ENCODE peak calls at places on chromosomes 16 and 17, in nine cellular contexts. H is IMR-90; Y is CD8-positive, alpha-beta memory T cell; T is mammary epithelial cell; W is CD4-positive, alpha-beta memory T cell; C is cardiac muscle cell; K is heart left ventricle; F is A549; L is CD8-positive, alpha-beta T cell. B is an unnamed sample.

GRCh38 chr17:4944554-4945175 is 3.7 kb downstream of the PFN1 start:
- DNase-seq in H (no peak), Y (no peak), T (no peak), W (no peak), C (no peak), K (peak; percentile 57), F (no peak), L (no peak), B (no peak)

GRCh38 chr17:59627770-59628171 is 8.1 kb downstream of the CLTC start:
- DNase-seq in H (no peak), Y (no peak), T (no peak), W (no peak), C (no peak), K (no peak), F (no peak), L (no peak), B (no peak)

GRCh38 chr17:52790359-52790955 is 631.9 kb upstream of the CA10 start:
- DNase-seq in H (no peak), Y (no peak), T (no peak), W (no peak), C (peak; percentile 28), K (no peak), F (no peak), L (no peak), B (no peak)

GRCh38 chr17:10754109-10754508 is 24.3 kb upstream of the TMEM220 start:
- DNase-seq in H (peak; percentile 11), Y (no peak), T (no peak), W (no peak), C (peak; percentile 33), K (no peak), F (peak; percentile 72), L (no peak), B (peak; percentile 53)

GRCh38 chr16:87465306-87465705 is 27.5 kb downstream of the ZCCHC14 start:
- DNase-seq in H (peak; percentile 82), Y (no peak), T (peak; percentile 84), W (no peak), C (no peak), K (no peak), F (no peak), L (no peak), B (peak; percentile 70)

GRCh38 chr17:47072881-47073280 is 93.8 kb upstream of the RPRML start:
- DNase-seq in H (peak; percentile 33), Y (no peak), T (no peak), W (no peak), C (no peak), K (no peak), F (no peak), L (no peak), B (no peak)

GRCh38 chr17:1000597-1001490 is 3.9 kb downstream of the TIMM22 start:
- DNase-seq in H (peak; percentile 74), Y (no peak), T (no peak), W (no peak), C (peak; percentile 55), K (peak; percentile 58), F (no peak), L (no peak), B (no peak)

GRCh38 chr16:72924918-72925630 is 122.9 kb downstream of the ZFHX3 start:
- DNase-seq in H (no peak), Y (no peak), T (peak; percentile 49), W (no peak), C (no peak), K (no peak), F (no peak), L (no peak), B (no peak)

GRCh38 chr17:76500745-76501017 is 542 bp downstream of the RHBDF2 start:
- DNase-seq in H (no peak), Y (no peak), T (no peak), W (no peak), C (no peak), K (no peak), F (no peak), L (no peak), B (no peak)

GRCh38 chr17:76500074-76500744 is 1.0 kb downstream of the RHBDF2 start:
- DNase-seq in H (no peak), Y (no peak), T (peak; percentile 38), W (no peak), C (no peak), K (no peak), F (no peak), L (no peak), B (no peak)

GRCh38 chr17:76497979-76498885 is 3.0 kb downstream of the RHBDF2 start:
- DNase-seq in H (peak; percentile 93), Y (no peak), T (peak; percentile 93), W (no peak), C (peak; percentile 64), K (peak; percentile 90), F (peak; percentile 75), L (no peak), B (peak; percentile 60)

GRCh38 chr17:76497699-76497978 is 3.6 kb downstream of the RHBDF2 start:
- DNase-seq in H (no peak), Y (no peak), T (no peak), W (no peak), C (no peak), K (no peak), F (no peak), L (no peak), B (no peak)

DNA sequence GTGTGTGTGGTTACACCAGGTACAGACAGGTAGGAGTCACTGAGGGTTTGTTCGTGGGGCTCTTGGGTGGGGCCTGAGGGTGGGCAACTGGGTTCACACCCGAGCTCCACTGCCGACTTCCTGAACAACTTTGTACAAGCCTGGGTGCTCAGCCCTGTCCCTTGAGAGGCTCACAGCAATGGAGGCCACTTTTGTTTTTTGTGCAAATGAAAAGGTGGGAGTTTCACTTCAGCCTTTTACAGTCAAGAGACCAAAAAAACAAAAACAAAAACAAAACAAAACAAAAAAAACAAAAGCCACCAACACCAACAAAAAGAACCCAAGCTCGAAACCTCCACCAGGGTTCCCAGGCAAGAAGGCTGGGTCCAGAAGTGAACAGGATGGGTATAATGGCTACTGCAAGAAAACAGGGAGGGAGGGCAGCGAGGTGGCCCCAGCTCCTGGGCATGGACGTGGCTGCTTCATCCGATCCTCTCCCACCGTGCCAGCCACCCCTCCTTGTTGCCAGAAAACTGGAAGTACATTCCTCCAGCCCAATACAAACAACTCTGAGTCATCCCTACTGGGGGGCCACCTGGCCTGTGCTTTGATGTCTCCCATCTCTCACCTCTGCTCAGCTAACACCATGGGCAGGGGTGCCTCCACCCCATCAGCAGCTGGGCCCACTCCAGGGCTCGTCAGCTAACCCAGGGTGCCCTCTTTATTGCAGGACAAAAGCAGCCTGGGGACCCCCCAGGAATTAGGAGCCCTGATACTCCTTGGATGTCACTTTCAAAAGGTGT is 2.1 kb downstream of the RHBDF2 start:
- DNase-seq in H (no peak), Y (no peak), T (peak; percentile 40), W (no peak), C (no peak), K (no peak), F (peak; percentile 53), L (no peak), B (no peak)
- H3K4me1 ChIP-seq in H (peaks cover 27% of the 10 kb centered on the region), Y (peaks cover 55% of the 10 kb centered on the region), T (peaks cover 34% of the 10 kb centered on the region), W (peaks cover 49% of the 10 kb centered on the region), C (peaks cover 20% of the 10 kb centered on the region), K (peaks cover 25% of the 10 kb centered on the region), F (peaks cover 41% of the 10 kb centered on the region), L (peaks cover 45% of the 10 kb centered on the region), B (peaks cover 9% of the 10 kb centered on the region)

DNA sequence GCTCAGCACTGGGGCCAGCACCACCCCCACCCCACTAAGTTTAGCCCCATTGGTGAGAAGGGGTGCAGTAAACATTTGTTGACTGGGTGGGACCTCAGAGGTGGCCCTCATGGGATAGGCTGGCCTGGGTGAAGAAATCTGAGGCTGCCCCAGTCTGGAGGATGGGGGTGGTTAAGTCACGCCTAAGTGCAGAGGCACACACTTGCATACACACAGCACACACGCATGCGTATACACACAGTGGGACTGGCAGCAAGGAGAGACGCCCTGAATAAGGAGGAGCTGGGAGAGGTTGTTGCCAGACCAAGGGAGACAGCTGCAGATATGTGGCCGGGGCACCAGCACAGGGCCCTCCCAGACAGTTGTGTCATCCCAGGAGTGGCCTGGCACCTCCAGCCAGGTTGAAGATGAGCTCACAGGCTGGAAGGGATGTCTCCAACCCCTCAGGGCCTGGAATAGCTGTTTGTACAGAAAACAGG is 3.0 kb upstream of the BCAR1 start:
- DNase-seq in H (peak; percentile 88), Y (no peak), T (peak; percentile 86), W (no peak), C (no peak), K (peak; percentile 39), F (peak; percentile 91), L (no peak), B (peak; percentile 35)
- H3K27ac ChIP-seq in H (peak overlapping the region; percentile 98), Y (no peak overlapping the region), T (no peak overlapping the region), W (no peak overlapping the region), C (peak overlapping the region; percentile 89), K (peak overlapping the region; percentile 7), F (peak overlapping the region; percentile 99), L (no peak overlapping the region), B (peak overlapping the region; percentile 2)

DNA sequence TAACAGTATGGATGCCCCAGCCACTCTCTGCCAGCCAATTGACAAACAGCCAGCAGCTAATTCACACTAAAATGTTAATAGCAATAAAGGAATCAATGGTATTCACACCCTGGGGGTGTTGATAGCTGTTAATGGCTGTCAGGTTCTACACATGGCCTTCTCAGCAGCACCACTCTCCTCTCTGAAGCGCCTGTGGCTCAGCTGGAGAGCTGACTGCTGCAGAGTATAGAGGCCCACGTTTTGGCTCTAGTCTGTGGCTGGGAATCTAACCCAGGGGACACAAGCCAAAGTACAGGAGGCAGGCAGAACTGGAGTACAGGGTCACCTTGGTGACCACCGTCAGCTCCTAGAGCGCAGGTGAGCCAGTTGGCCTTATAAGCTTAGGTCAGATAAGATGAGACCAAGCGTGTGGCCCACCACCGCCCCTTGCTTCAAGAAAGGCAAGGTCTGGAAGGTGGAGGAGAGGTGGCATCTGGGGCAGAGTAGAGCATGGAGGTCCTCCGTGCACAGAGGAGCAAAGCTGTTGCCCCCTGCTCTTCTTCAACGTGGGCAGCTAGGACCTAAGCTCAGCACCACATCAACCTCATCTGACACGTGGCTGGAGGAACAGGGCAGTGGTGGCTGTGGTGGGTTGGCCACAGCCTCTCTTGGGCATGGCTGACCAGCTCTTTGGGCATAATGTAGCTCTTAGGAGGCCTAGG is 25.4 kb downstream of the CCR7 start:
- DNase-seq in H (no peak), Y (no peak), T (no peak), W (no peak), C (peak; percentile 47), K (no peak), F (no peak), L (no peak), B (no peak)
- H3K4me1 ChIP-seq in H (peaks cover 44% of the 10 kb centered on the region), Y (peaks cover 93% of the 10 kb centered on the region), T (peaks cover 70% of the 10 kb centered on the region), W (peaks cover 85% of the 10 kb centered on the region), C (peaks cover 40% of the 10 kb centered on the region), K (peaks cover 48% of the 10 kb centered on the region), F (peaks cover 75% of the 10 kb centered on the region), L (peaks cover 80% of the 10 kb centered on the region), B (peaks cover 14% of the 10 kb centered on the region)

GRCh38 chr17:17740627-17741237 is 59.5 kb downstream of the RAI1 start:
- DNase-seq in H (no peak), Y (no peak), T (peak; percentile 61), W (no peak), C (no peak), K (no peak), F (no peak), L (peak; percentile 73), B (no peak)

GRCh38 chr17:17737938-17738894 is 57.0 kb downstream of the RAI1 start:
- DNase-seq in H (no peak), Y (peak; percentile 21), T (peak; percentile 44), W (no peak), C (peak; percentile 75), K (no peak), F (no peak), L (peak; percentile 65), B (peak; percentile 22)

GRCh38 chr17:17739388-17740066 is 58.3 kb downstream of the RAI1 start:
- DNase-seq in H (peak; percentile 64), Y (no peak), T (peak; percentile 42), W (no peak), C (no peak), K (no peak), F (peak; percentile 88), L (no peak), B (peak; percentile 27)

GRCh38 chr17:17736205-17737183 is 55.2 kb downstream of the RAI1 start:
- DNase-seq in H (peak; percentile 43), Y (no peak), T (no peak), W (no peak), C (no peak), K (no peak), F (no peak), L (no peak), B (no peak)

GRCh38 chr17:17738901-17739300 is 57.6 kb downstream of the RAI1 start:
- DNase-seq in H (no peak), Y (no peak), T (peak; percentile 59), W (no peak), C (no peak), K (no peak), F (no peak), L (no peak), B (no peak)
- H3K27ac ChIP-seq in H (peak overlapping the region; percentile 55), Y (no peak overlapping the region), T (peak overlapping the region; percentile 80), W (no peak overlapping the region), C (peak overlapping the region; percentile 24), K (peak overlapping the region; percentile 58), F (peak overlapping the region; percentile 97), L (peak overlapping the region; percentile 27), B (peak overlapping the region; percentile 63)